ENCODE peak calls at places on chromosomes 5 and 9, in ten cellular contexts. T is islet precursor cell; H is NCI-H1092; I is RPMI7951; J is glomerular endothelial cell; B is mucosa of gallbladder; Y is HFFc6; F is stimulated activated CD8-positive, alpha-beta memory T cell treated with anti-CD3 and anti-CD28 coated beads, Interleukin-7, amount 100 ng/mL, for 24 hours; A is left kidney; E is NCI-H510A treated with DMSO at 0.1 percent for 48 hours. O is an unnamed sample.

GRCh38 chr9:118473527-118473926 is 769.3 kb downstream of the TLR4 start:
- DNase-seq in T (peak), H (no peak), I (no peak), J (no peak), B (no peak), Y (no peak), F (no peak), A (no peak), E (no peak), O (peak)

GRCh38 chr9:4604678-4605095 is 57.4 kb upstream of the PLPP6 start:
- DNase-seq in T (peak), H (peak), I (peak), J (peak), B (peak), Y (peak), F (peak), A (peak), E (peak), O (peak)

GRCh38 chr9:136693490-136694162 is 6.4 kb upstream of the AGPAT2 start:
- DNase-seq in T (peak), H (no peak), I (peak), J (no peak), B (peak), Y (peak), F (no peak), A (no peak), E (no peak), O (peak)

GRCh38 chr5:172973127-172973916 is 10.2 kb upstream of the ATP6V0E1 start:
- DNase-seq in T (no peak), H (no peak), I (peak), J (no peak), B (no peak), Y (peak), F (no peak), A (peak), E (no peak), O (no peak)

GRCh38 chr9:85702881-85703280 is 38.9 kb downstream of the AGTPBP1 start:
- DNase-seq in T (no peak), H (no peak), I (no peak), J (no peak), B (no peak), Y (no peak), F (no peak), A (no peak), E (no peak), O (no peak)

GRCh38 chr9:38362912-38363588 is 29.5 kb upstream of the ALDH1B1 start:
- DNase-seq in T (no peak), H (peak), I (peak), J (peak), B (peak), Y (peak), F (no peak), A (peak), E (peak), O (peak)

GRCh38 chr5:83921794-83922193 is 201.1 kb upstream of the HAPLN1 start:
- DNase-seq in T (no peak), H (no peak), I (no peak), J (no peak), B (no peak), Y (no peak), F (no peak), A (no peak), E (no peak), O (no peak)

GRCh38 chr9:125749287-125749935 is 2.2 kb downstream of the PBX3 start:
- DNase-seq in T (no peak), H (no peak), I (no peak), J (no peak), B (no peak), Y (no peak), F (no peak), A (no peak), E (peak), O (no peak)

GRCh38 chr5:119178435-119178834 is 107.5 kb downstream of the DMXL1 start:
- DNase-seq in T (no peak), H (no peak), I (no peak), J (no peak), B (no peak), Y (no peak), F (no peak), A (no peak), E (no peak), O (no peak)

GRCh38 chr5:33470544-33470943 is 29.8 kb downstream of the TARS1 start:
- DNase-seq in T (no peak), H (no peak), I (peak), J (no peak), B (peak), Y (peak), F (no peak), A (peak), E (peak), O (peak)

GRCh38 chr5:15611008-15611407 is 111.0 kb downstream of the FBXL7 start:
- DNase-seq in T (no peak), H (no peak), I (no peak), J (no peak), B (no peak), Y (no peak), F (no peak), A (no peak), E (no peak), O (no peak)

GRCh38 chr9:123401879-123402513 is 46.0 kb downstream of the CRB2 start:
- DNase-seq in T (no peak), H (no peak), I (peak), J (peak), B (no peak), Y (peak), F (no peak), A (peak), E (peak), O (no peak)

GRCh38 chr5:61329729-61330128 is 2.3 kb upstream of the ZSWIM6 start:
- DNase-seq in T (no peak), H (no peak), I (peak), J (no peak), B (no peak), Y (no peak), F (no peak), A (peak), E (no peak), O (no peak)

GRCh38 chr9:37790096-37790495 is 5.2 kb upstream of the EXOSC3 start:
- DNase-seq in T (no peak), H (no peak), I (no peak), J (no peak), B (no peak), Y (no peak), F (no peak), A (no peak), E (no peak), O (no peak)

GRCh38 chr5:159905496-159905895 is 10.8 kb upstream of the ADRA1B start:
- DNase-seq in T (peak), H (no peak), I (peak), J (no peak), B (no peak), Y (peak), F (no peak), A (no peak), E (no peak), O (no peak)

GRCh38 chr5:125065114-125065513 is 318.7 kb upstream of the ZNF608 start:
- DNase-seq in T (no peak), H (no peak), I (no peak), J (no peak), B (no peak), Y (no peak), F (no peak), A (peak), E (peak), O (peak)

GRCh38 chr5:169216864-169217263 is 84.1 kb downstream of the SLIT3 start:
- DNase-seq in T (no peak), H (no peak), I (peak), J (no peak), B (no peak), Y (no peak), F (no peak), A (no peak), E (no peak), O (no peak)

GRCh38 chr5:131976414-131977211 is 31.1 kb upstream of the MEIKIN start:
- DNase-seq in T (no peak), H (no peak), I (no peak), J (no peak), B (no peak), Y (no peak), F (no peak), A (no peak), E (no peak), O (no peak)

GRCh38 chr5:5360363-5360762 is 62.1 kb upstream of the ICE1 start:
- DNase-seq in T (no peak), H (no peak), I (no peak), J (no peak), B (no peak), Y (no peak), F (no peak), A (peak), E (no peak), O (no peak)

GRCh38 chr5:1415626-1416360 is 29.4 kb downstream of the SLC6A3 start:
- DNase-seq in T (no peak), H (no peak), I (no peak), J (no peak), B (no peak), Y (no peak), F (no peak), A (no peak), E (no peak), O (no peak)

GRCh38 chr9:106619211-106619610 is 243.8 kb upstream of the ZNF462 start:
- DNase-seq in T (no peak), H (no peak), I (peak), J (no peak), B (no peak), Y (no peak), F (no peak), A (no peak), E (no peak), O (no peak)

GRCh38 chr5:141992349-141992963 is 20.4 kb downstream of the GNPDA1 start:
- DNase-seq in T (no peak), H (peak), I (peak), J (peak), B (peak), Y (peak), F (peak), A (peak), E (peak), O (peak)

GRCh38 chr9:93676310-93677054 is 100.1 kb downstream of the PHF2 start:
- DNase-seq in T (peak), H (no peak), I (no peak), J (no peak), B (no peak), Y (no peak), F (no peak), A (no peak), E (no peak), O (no peak)

GRCh38 chr5:83563631-83564030 is 92.1 kb downstream of the VCAN start:
- DNase-seq in T (no peak), H (no peak), I (no peak), J (no peak), B (no peak), Y (no peak), F (no peak), A (no peak), E (no peak), O (peak)

GRCh38 chr9:127805620-127806019 is 2.9 kb downstream of the FPGS start:
- DNase-seq in T (peak), H (no peak), I (no peak), J (no peak), B (no peak), Y (no peak), F (no peak), A (peak), E (peak), O (no peak)

GRCh38 chr9:112559629-112560413 is 73.2 kb downstream of the KIAA1958 start:
- DNase-seq in T (no peak), H (no peak), I (no peak), J (no peak), B (no peak), Y (no peak), F (no peak), A (no peak), E (no peak), O (no peak)

GRCh38 chr5:35458824-35459207 is 158.8 kb upstream of the SPEF2 start:
- DNase-seq in T (no peak), H (peak), I (no peak), J (no peak), B (peak), Y (no peak), F (no peak), A (no peak), E (no peak), O (peak)

GRCh38 chr5:141192110-141192725 is at the start of gene PCDHB10:
- DNase-seq in T (peak), H (no peak), I (peak), J (no peak), B (no peak), Y (peak), F (no peak), A (peak), E (no peak), O (no peak)

GRCh38 chr9:136303825-136304416 is at the start of gene CCDC187:
- DNase-seq in T (no peak), H (no peak), I (no peak), J (no peak), B (no peak), Y (no peak), F (no peak), A (no peak), E (no peak), O (no peak)

GRCh38 chr9:31683126-31683525 is 701.3 kb upstream of the ACO1 start:
- DNase-seq in T (no peak), H (peak), I (no peak), J (no peak), B (no peak), Y (no peak), F (no peak), A (no peak), E (no peak), O (peak)

GRCh38 chr9:35725362-35725761 is 6.6 kb downstream of the TLN1 start:
- DNase-seq in T (no peak), H (no peak), I (no peak), J (no peak), B (no peak), Y (no peak), F (no peak), A (no peak), E (no peak), O (no peak)